ENCODE peak calls at places on chromosome 17, in eight cellular contexts. I is CD4-positive, CD25-positive, alpha-beta regulatory T cell; X is GM12892; A is NCI-H2029; R is smooth muscle cell of the brain vasculature; K is left ventricle myocardium inferior; M is NCI-H2171; Y is MM.1S. E is an unnamed sample.

GRCh38 chr17:2996208-2996855 is 67.1 kb downstream of the OR1D5 start:
- DNase-seq in R (no peak), X (no peak), M (no peak), A (no peak), K (no peak), I (no peak), Y (no peak), E (no peak)

GRCh38 chr17:59367657-59368045 is 36.2 kb downstream of the YPEL2 start:
- DNase-seq in K (no peak), M (no peak), Y (no peak), A (no peak), R (no peak), I (no peak), X (no peak), E (no peak)

GRCh38 chr17:71423871-71424546 is 696.8 kb upstream of the SOX9 start:
- DNase-seq in R (no peak), A (no peak), M (peak), I (no peak), Y (peak), K (no peak), X (no peak), E (peak)

GRCh38 chr17:72705905-72706395 is 386.5 kb downstream of the SLC39A11 start:
- DNase-seq in R (no peak), A (no peak), I (no peak), K (no peak), Y (peak), M (peak), X (peak), E (no peak)

GRCh38 chr17:66283296-66283934 is 19.0 kb upstream of the PRKCA start:
- DNase-seq in I (no peak), M (no peak), Y (no peak), A (no peak), R (no peak), K (no peak), X (no peak), E (no peak)

GRCh38 chr17:7241783-7242716 is at the start of gene GABARAP:
- DNase-seq in R (peak), K (peak), I (peak), M (peak), Y (peak), A (peak), X (peak), E (peak)

GRCh38 chr17:61485067-61485775 is 33.0 kb downstream of the TBX4 start:
- DNase-seq in I (no peak), A (no peak), R (no peak), X (no peak), M (no peak), Y (no peak), K (no peak), E (no peak)

GRCh38 chr17:78412403-78412802 is 34.0 kb downstream of the PGS1 start:
- DNase-seq in X (no peak), A (peak), R (no peak), K (no peak), M (no peak), I (peak), Y (no peak), E (no peak)

GRCh38 chr17:65633146-65633881 is 71.9 kb upstream of the AXIN2 start:
- DNase-seq in A (no peak), K (no peak), Y (no peak), M (no peak), I (no peak), R (no peak), X (no peak), E (no peak)

GRCh38 chr17:82627827-82628226 is 20.4 kb downstream of the WDR45B start:
- DNase-seq in Y (no peak), I (no peak), X (no peak), K (no peak), A (no peak), R (no peak), M (no peak), E (no peak)

GRCh38 chr17:81644976-81645952 is 8.3 kb downstream of the TSPAN10 start:
- DNase-seq in A (no peak), K (no peak), I (no peak), R (no peak), X (no peak), M (no peak), Y (no peak), E (no peak)

E was measured in SW 1271.